ENCODE peak calls at places on chromosomes 12 and 14, in four cellular contexts. One of them, this sample, is unnamed.

GRCh38 chr14:36702484-36702883 is 40.8 kb downstream of the PAX9 start:
- DNase-seq in CD8-positive, alpha-beta memory T cell: no peak
- DNase-seq in iris pigment epithelial cell: no peak
- DNase-seq in NAMALWA: no peak
- DNase-seq in this sample: no peak

GRCh38 chr12:56947633-56948535 is 9.5 kb downstream of the RDH16 start:
- DNase-seq in CD8-positive, alpha-beta memory T cell: no peak
- DNase-seq in iris pigment epithelial cell: no peak
- DNase-seq in NAMALWA: no peak
- DNase-seq in this sample: peak; percentile 37

GRCh38 chr14:61765225-61765943 is 3.2 kb downstream of the SNAPC1 start:
- DNase-seq in NAMALWA: no peak
- DNase-seq in CD8-positive, alpha-beta memory T cell: no peak
- DNase-seq in iris pigment epithelial cell: no peak
- DNase-seq in this sample: no peak

GRCh38 chr12:127125607-127126259 is 1141.2 kb upstream of the TMEM132C start:
- DNase-seq in iris pigment epithelial cell: peak; percentile 76
- DNase-seq in NAMALWA: peak; percentile 11
- DNase-seq in CD8-positive, alpha-beta memory T cell: no peak
- DNase-seq in this sample: no peak

GRCh38 chr14:100738269-100738691 is 11.6 kb downstream of the DLK1 start:
- DNase-seq in iris pigment epithelial cell: no peak
- DNase-seq in CD8-positive, alpha-beta memory T cell: no peak
- DNase-seq in NAMALWA: no peak
- DNase-seq in this sample: no peak

GRCh38 chr12:55842681-55843429 is at the start of gene MMP19:
- DNase-seq in CD8-positive, alpha-beta memory T cell: no peak
- DNase-seq in NAMALWA: no peak
- DNase-seq in iris pigment epithelial cell: peak; percentile 82
- DNase-seq in this sample: peak; percentile 47

GRCh38 chr12:82963961-82964360 is 277.3 kb downstream of the TMTC2 start:
- DNase-seq in NAMALWA: no peak
- DNase-seq in iris pigment epithelial cell: peak; percentile 43
- DNase-seq in CD8-positive, alpha-beta memory T cell: no peak
- DNase-seq in this sample: no peak

GRCh38 chr14:43789458-43789857 is 717.6 kb downstream of the FSCB start:
- DNase-seq in NAMALWA: no peak
- DNase-seq in CD8-positive, alpha-beta memory T cell: no peak
- DNase-seq in iris pigment epithelial cell: no peak
- DNase-seq in this sample: no peak

GRCh38 chr12:87509233-87509820 is 519.9 kb downstream of the C12orf50 start:
- DNase-seq in NAMALWA: peak; percentile 3
- DNase-seq in CD8-positive, alpha-beta memory T cell: no peak
- DNase-seq in iris pigment epithelial cell: peak; percentile 90
- DNase-seq in this sample: peak; percentile 2

GRCh38 chr12:118126119-118126757 is 9.7 kb upstream of the PEBP1 start:
- DNase-seq in iris pigment epithelial cell: no peak
- DNase-seq in NAMALWA: no peak
- DNase-seq in CD8-positive, alpha-beta memory T cell: no peak
- DNase-seq in this sample: no peak

GRCh38 chr12:14795028-14795448 is 8.2 kb downstream of the WBP11 start:
- DNase-seq in CD8-positive, alpha-beta memory T cell: no peak
- DNase-seq in NAMALWA: no peak
- DNase-seq in iris pigment epithelial cell: peak; percentile 8
- DNase-seq in this sample: no peak

GRCh38 chr12:86233126-86233525 is 23.1 kb downstream of the MGAT4C start:
- DNase-seq in iris pigment epithelial cell: peak; percentile 42
- DNase-seq in NAMALWA: no peak
- DNase-seq in CD8-positive, alpha-beta memory T cell: no peak
- DNase-seq in this sample: no peak

GRCh38 chr14:83207550-83207949 is 1673.9 kb upstream of the SEL1L start:
- DNase-seq in NAMALWA: no peak
- DNase-seq in CD8-positive, alpha-beta memory T cell: no peak
- DNase-seq in iris pigment epithelial cell: no peak
- DNase-seq in this sample: no peak

GRCh38 chr12:91185437-91185836 is 2.8 kb upstream of the DCN start:
- DNase-seq in NAMALWA: no peak
- DNase-seq in CD8-positive, alpha-beta memory T cell: no peak
- DNase-seq in iris pigment epithelial cell: no peak
- DNase-seq in this sample: no peak

GRCh38 chr12:105352049-105352448 is 21.6 kb downstream of the C12orf75 start:
- DNase-seq in NAMALWA: no peak
- DNase-seq in CD8-positive, alpha-beta memory T cell: no peak
- DNase-seq in iris pigment epithelial cell: no peak
- DNase-seq in this sample: no peak

GRCh38 chr14:105269405-105269804 is 21.1 kb downstream of the BTBD6 start:
- DNase-seq in NAMALWA: no peak
- DNase-seq in iris pigment epithelial cell: no peak
- DNase-seq in CD8-positive, alpha-beta memory T cell: no peak
- DNase-seq in this sample: no peak

GRCh38 chr12:97837401-97837800 is 374.8 kb downstream of the RMST start:
- DNase-seq in NAMALWA: no peak
- DNase-seq in iris pigment epithelial cell: peak; percentile 37
- DNase-seq in CD8-positive, alpha-beta memory T cell: no peak
- DNase-seq in this sample: no peak

GRCh38 chr12:47316609-47317049 is 236.9 kb upstream of the AMIGO2 start:
- DNase-seq in CD8-positive, alpha-beta memory T cell: no peak
- DNase-seq in iris pigment epithelial cell: no peak
- DNase-seq in NAMALWA: no peak
- DNase-seq in this sample: no peak

GRCh38 chr14:100150932-100151587 is 8.4 kb downstream of the DEGS2 start:
- DNase-seq in CD8-positive, alpha-beta memory T cell: no peak
- DNase-seq in NAMALWA: no peak
- DNase-seq in iris pigment epithelial cell: no peak
- DNase-seq in this sample: no peak

GRCh38 chr12:102406033-102406584 is 74.3 kb downstream of the IGF1 start:
- DNase-seq in CD8-positive, alpha-beta memory T cell: no peak
- DNase-seq in iris pigment epithelial cell: no peak
- DNase-seq in NAMALWA: no peak
- DNase-seq in this sample: no peak

GRCh38 chr12:95218852-95219171 is 1.2 kb downstream of the VEZT start:
- DNase-seq in iris pigment epithelial cell: no peak
- DNase-seq in CD8-positive, alpha-beta memory T cell: peak; percentile 21
- DNase-seq in NAMALWA: peak; percentile 83
- DNase-seq in this sample: peak; percentile 48

GRCh38 chr14:24277606-24278321 is 6.4 kb upstream of the RABGGTA start:
- DNase-seq in NAMALWA: no peak
- DNase-seq in iris pigment epithelial cell: no peak
- DNase-seq in CD8-positive, alpha-beta memory T cell: no peak
- DNase-seq in this sample: peak; percentile 95

GRCh38 chr12:79747274-79747673 is 56.5 kb upstream of the PAWR start:
- DNase-seq in iris pigment epithelial cell: no peak
- DNase-seq in NAMALWA: no peak
- DNase-seq in CD8-positive, alpha-beta memory T cell: no peak
- DNase-seq in this sample: no peak

GRCh38 chr12:49974231-49974675 is 1.5 kb downstream of the AQP6 start:
- DNase-seq in iris pigment epithelial cell: peak; percentile 71
- DNase-seq in NAMALWA: no peak
- DNase-seq in CD8-positive, alpha-beta memory T cell: no peak
- DNase-seq in this sample: no peak

GRCh38 chr14:50953497-50953896 is 9.2 kb upstream of the PYGL start:
- DNase-seq in CD8-positive, alpha-beta memory T cell: no peak
- DNase-seq in NAMALWA: no peak
- DNase-seq in iris pigment epithelial cell: no peak
- DNase-seq in this sample: no peak

GRCh38 chr12:108856170-108856427 is 1.3 kb downstream of the SSH1 start:
- DNase-seq in NAMALWA: no peak
- DNase-seq in iris pigment epithelial cell: no peak
- DNase-seq in CD8-positive, alpha-beta memory T cell: no peak
- DNase-seq in this sample: no peak

GRCh38 chr12:52391618-52392002 is 6.2 kb upstream of the KRT84 start:
- DNase-seq in iris pigment epithelial cell: no peak
- DNase-seq in CD8-positive, alpha-beta memory T cell: no peak
- DNase-seq in NAMALWA: no peak
- DNase-seq in this sample: no peak